ENCODE peak calls at places on chromosomes 2 and 18, in four cellular contexts. B is heart right ventricle, C is endodermal cell, W is spleen. N is an unnamed sample.

GRCh38 chr2:215860076-215860475 is 153.3 kb downstream of the MREG start:
- DNase-seq in B (no peak), C (no peak), W (no peak), N (no peak)

GRCh38 chr2:11663427-11663826 is 6.6 kb downstream of the NTSR2 start:
- DNase-seq in C (no peak), B (no peak), W (no peak), N (no peak)

GRCh38 chr2:102099536-102100293 is 42.8 kb upstream of the IL1R1 start:
- DNase-seq in W (no peak), C (no peak), B (no peak), N (no peak)

GRCh38 chr2:109494842-109495241 is 118.9 kb downstream of the SEPTIN10 start:
- DNase-seq in C (no peak), B (no peak), W (no peak), N (no peak)

GRCh38 chr2:26542194-26542455 is 64.2 kb upstream of the OTOF start:
- DNase-seq in W (peak), B (no peak), C (peak), N (no peak)

GRCh38 chr2:38660282-38660681 is 5.6 kb upstream of the GALM start:
- DNase-seq in W (no peak), C (no peak), B (no peak), N (no peak)

GRCh38 chr18:7307586-7307985 is 76.7 kb downstream of the LRRC30 start:
- DNase-seq in C (no peak), W (no peak), B (no peak), N (no peak)

GRCh38 chr18:51121597-51121857 is 76.0 kb downstream of the MEX3C start:
- DNase-seq in B (no peak), W (no peak), C (no peak), N (no peak)

GRCh38 chr2:69208023-69208595 is 178.9 kb downstream of the GFPT1 start:
- DNase-seq in B (no peak), W (no peak), C (peak), N (no peak)

GRCh38 chr18:6414723-6415362 is at the start of gene L3MBTL4:
- DNase-seq in W (peak), C (peak), B (peak), N (no peak)

GRCh38 chr2:112754562-112754961 is 9.8 kb downstream of the CKAP2L start:
- DNase-seq in B (no peak), C (no peak), W (no peak), N (peak)

GRCh38 chr2:11996618-11997017 is 250.2 kb downstream of the LPIN1 start:
- DNase-seq in W (no peak), C (no peak), B (no peak), N (no peak)

GRCh38 chr2:70988151-70988550 is 6.5 kb downstream of the TEX261 start:
- DNase-seq in W (peak), C (peak), B (no peak), N (no peak)

GRCh38 chr2:17827785-17828184 is 11.5 kb downstream of the MSGN1 start:
- DNase-seq in W (no peak), C (no peak), B (no peak), N (no peak)

GRCh38 chr2:74742486-74742885 is 88.4 kb downstream of the SEMA4F start:
- DNase-seq in B (no peak), W (no peak), C (no peak), N (no peak)

GRCh38 chr2:74745766-74746165 is 88.2 kb upstream of the HK2 start:
- DNase-seq in B (no peak), W (no peak), C (no peak), N (no peak)

GRCh38 chr2:74743039-74743438 is 89.0 kb downstream of the SEMA4F start:
- DNase-seq in C (no peak), W (no peak), B (no peak), N (no peak)

GRCh38 chr2:74744731-74745505 is 89.0 kb upstream of the HK2 start:
- DNase-seq in W (no peak), B (no peak), C (no peak), N (no peak)

GRCh38 chr2:74743778-74744177 is 89.7 kb downstream of the SEMA4F start:
- DNase-seq in W (no peak), C (no peak), B (no peak), N (no peak)
- TF ChIP-seq CTCF in W (no peak), C (no peak), B (no peak), N (no peak)

GRCh38 chr2:40181855-40182254 is 270.0 kb downstream of the SLC8A1 start:
- DNase-seq in B (no peak), W (no peak), C (no peak), N (no peak)

GRCh38 chr2:40178971-40179370 is 272.9 kb downstream of the SLC8A1 start:
- DNase-seq in B (no peak), C (no peak), W (no peak), N (no peak)

GRCh38 chr2:40179801-40180200 is 272.1 kb downstream of the SLC8A1 start:
- DNase-seq in W (no peak), B (no peak), C (no peak), N (no peak)

GRCh38 chr2:40177366-40177765 is 274.5 kb downstream of the SLC8A1 start:
- DNase-seq in W (no peak), B (no peak), C (no peak), N (no peak)

DNA sequence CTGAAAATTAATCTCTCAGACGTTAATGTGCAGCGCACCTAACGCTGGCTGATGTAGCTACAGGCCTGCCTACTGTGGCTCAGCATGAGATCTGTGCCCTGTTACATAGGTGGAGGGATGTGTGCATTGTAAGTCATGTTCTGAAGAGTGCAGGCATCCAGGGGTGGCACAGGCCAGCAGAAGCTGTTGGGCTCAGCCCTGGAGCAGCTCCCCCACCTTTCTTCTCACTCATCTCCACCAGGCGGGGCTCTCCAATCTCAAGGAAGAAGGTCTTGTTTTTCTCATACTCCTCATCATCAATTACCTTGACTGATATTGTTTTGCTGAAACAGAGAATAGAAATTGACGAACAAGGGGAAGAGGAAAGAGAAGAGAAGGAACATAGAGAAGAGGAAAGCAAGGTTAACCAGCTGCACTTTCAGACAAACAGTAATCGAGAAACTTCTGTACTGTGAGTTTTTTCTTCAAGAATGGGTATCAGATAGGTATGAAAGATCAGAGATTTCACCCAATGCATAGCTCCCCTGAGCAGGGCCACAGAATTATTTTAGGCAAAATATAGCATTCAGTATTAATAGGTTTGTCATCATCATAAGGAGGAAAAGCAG is 273.6 kb downstream of the SLC8A1 start:
- DNase-seq in B (no peak), C (no peak), W (no peak), N (no peak)
- TF ChIP-seq CTCF in B (no peak), C (peak), W (no peak), N (no peak)

DNA sequence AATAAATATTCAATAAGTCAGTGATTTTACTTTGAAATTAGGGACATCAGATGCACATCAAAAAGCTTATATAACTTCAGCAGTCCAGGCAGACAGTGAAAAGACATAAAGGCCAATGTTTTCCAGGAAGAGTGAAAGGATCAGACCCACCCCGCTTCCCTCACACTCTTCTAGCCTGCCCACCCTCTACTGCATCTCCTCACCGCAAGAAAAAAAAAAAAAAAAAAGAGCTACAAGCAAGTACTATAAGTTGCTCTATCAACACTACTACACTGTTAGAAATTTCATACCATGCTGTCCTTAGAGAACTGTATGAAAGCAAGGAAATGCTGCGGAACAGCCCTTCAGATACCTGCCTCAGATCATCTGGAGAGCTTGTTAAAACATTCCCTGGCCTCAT is 240.8 kb downstream of the ZEB2 start:
- DNase-seq in W (no peak), C (no peak), B (no peak), N (no peak)
- TF ChIP-seq CTCF in W (no peak), C (no peak), B (no peak), N (no peak)

GRCh38 chr2:143577489-143577888 is 448.3 kb downstream of the ARHGAP15 start:
- DNase-seq in B (no peak), C (no peak), W (no peak), N (no peak)

GRCh38 chr2:143574069-143574468 is 444.9 kb downstream of the ARHGAP15 start:
- DNase-seq in B (no peak), C (no peak), W (no peak), N (no peak)

GRCh38 chr2:143579456-143579855 is 450.2 kb downstream of the ARHGAP15 start:
- DNase-seq in W (no peak), B (no peak), C (no peak), N (no peak)

GRCh38 chr2:143572421-143572820 is 443.2 kb downstream of the ARHGAP15 start:
- DNase-seq in C (no peak), W (no peak), B (no peak), N (no peak)

DNA sequence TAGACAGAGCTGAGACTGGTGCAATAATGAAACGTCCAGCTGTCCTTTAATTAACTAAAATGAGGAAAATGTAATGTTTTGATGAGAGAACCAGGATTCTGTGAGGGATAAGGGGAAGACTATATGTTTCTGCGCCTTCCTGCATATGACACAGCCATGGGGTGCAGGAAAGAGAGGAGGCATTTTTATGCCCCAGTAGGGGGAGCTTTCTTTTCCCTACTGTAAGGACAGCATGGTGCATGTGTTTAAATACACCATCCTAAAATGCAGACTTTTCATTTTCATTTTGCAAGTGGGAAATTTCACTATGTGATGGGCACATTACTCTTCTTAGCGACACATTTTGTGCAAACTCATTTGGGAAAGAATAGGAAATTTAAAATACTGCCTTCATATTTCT is 446.1 kb downstream of the ARHGAP15 start:
- DNase-seq in W (no peak), B (no peak), C (no peak), N (no peak)
- TF ChIP-seq CTCF in W (no peak), B (peak), C (peak), N (peak)

DNA sequence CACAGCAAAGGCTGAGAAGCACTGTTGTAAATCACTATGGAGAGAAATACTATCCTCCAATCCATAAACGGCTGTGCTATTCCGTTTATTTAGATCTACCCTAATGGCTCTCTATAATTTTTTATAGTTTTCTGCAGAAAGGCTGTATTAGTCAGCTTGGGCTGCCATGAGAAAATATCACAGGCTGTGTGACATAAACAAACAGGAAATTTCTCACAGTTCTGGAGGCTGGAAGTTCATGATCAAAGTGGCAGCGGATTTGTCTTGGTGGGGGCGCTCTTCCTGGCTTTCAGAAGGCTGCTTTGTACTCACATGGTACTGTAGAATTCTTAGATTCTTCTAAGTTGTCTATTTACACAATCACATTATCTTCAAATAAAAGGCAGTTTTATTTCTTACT is 44.1 kb downstream of the C1D start:
- DNase-seq in W (no peak), B (no peak), C (no peak), N (no peak)
- TF ChIP-seq CTCF in W (no peak), B (no peak), C (no peak), N (no peak)

DNA sequence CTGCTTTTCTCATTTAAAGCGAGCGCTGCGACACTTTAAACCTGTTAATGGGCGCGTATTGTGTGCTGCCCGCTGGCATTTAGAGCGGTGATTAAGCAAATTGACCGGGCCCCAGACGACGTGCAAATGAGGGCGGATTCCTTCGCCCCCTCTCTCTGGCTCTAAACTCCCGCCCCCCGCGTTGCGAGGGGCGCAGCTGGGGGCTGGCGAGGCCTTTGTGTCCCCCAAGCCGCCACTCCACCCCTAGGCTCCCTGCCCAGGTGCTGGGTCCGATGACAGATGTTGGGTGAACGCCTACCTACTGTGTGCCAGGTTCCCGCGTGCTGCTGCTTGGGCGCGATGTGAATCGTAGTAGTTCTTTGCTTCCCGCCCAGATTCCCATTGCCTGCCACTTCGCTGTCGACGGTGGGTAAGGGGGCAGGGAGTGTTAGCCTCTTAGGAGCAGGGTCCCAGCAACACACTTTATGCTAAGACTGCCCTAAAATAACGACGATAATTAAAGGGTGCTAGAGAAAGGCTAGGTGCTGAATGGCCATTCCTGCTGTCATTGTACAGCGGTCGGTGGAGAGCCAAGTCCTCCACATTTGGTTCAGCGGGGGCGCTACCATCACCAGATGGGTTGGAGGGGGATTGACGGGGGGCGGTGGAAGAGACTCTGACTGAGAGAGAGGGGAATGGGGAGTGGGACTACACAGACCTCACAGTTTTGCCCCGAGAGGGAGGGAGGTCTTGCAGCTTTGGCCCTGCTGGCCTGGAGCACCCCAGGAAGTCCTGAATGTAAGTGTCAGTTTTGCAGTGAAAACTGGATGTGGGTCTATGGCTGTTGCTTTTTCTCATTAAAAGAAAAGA is 2.1 kb downstream of the TCF7L1 start:
- DNase-seq in C (peak), W (no peak), B (no peak), N (no peak)
- TF ChIP-seq CTCF in C (no peak), W (no peak), B (no peak), N (no peak)

GRCh38 chr18:62659698-62660097 is 55.6 kb upstream of the PHLPP1 start:
- DNase-seq in B (no peak), W (no peak), C (peak), N (no peak)
- TF ChIP-seq CTCF in B (no peak), W (no peak), C (peak), N (no peak)

GRCh38 chr2:174527959-174528358 is 41.1 kb upstream of the GPR155 start:
- DNase-seq in W (no peak), C (no peak), B (no peak), N (no peak)

GRCh38 chr2:174524525-174524924 is 37.7 kb upstream of the GPR155 start:
- DNase-seq in C (no peak), B (no peak), W (no peak), N (peak)

GRCh38 chr2:174518397-174518796 is 31.6 kb upstream of the GPR155 start:
- DNase-seq in B (no peak), C (no peak), W (no peak), N (no peak)

GRCh38 chr2:174527101-174527721 is 40.4 kb upstream of the GPR155 start:
- DNase-seq in B (no peak), C (no peak), W (no peak), N (no peak)

DNA sequence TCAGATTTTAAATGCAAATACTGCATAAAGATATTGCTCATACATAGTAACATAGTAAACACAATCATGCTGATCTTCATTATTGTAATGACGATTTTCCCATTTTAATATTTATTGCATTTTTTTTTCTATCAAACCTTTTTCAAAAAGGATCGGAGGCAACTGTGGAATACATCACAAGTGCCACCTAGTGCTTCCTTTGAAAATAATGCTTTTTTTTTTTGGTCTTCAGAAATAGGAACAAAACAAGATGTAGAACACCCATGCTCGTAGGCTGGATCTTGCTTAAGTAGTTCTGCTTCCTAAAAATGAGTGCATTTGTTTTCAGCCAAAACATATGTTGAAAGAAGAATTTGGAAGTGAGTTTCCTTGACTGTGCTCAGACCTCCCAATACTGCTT is 35.7 kb upstream of the GPR155 start:
- DNase-seq in C (no peak), W (no peak), B (no peak), N (no peak)
- TF ChIP-seq CTCF in C (peak), W (no peak), B (peak), N (peak)

N was measured in CD14-positive monocyte.